ENCODE peak calls at places on chromosomes 12 and 14, in eight cellular contexts. One of them, this sample, is unnamed. For H3K4me1, the result is how much of the 10 kb centered on the place peaks cover.

GRCh38 chr12:122852336-122853275 is 17.3 kb downstream of the HIP1R start:
- DNase-seq in left ventricle myocardium inferior: no peak
- DNase-seq in thyroid gland: peak
- DNase-seq in pancreas: peak
- DNase-seq in lung: no peak
- DNase-seq in testis: peak
- DNase-seq in trophoblast cell: no peak
- DNase-seq in Karpas-422: no peak
- DNase-seq in this sample: no peak

GRCh38 chr14:64788706-64789105 is 84.5 kb downstream of the PLEKHG3 start:
- DNase-seq in left ventricle myocardium inferior: no peak
- DNase-seq in thyroid gland: peak
- DNase-seq in pancreas: no peak
- DNase-seq in lung: no peak
- DNase-seq in testis: no peak
- DNase-seq in trophoblast cell: no peak
- DNase-seq in Karpas-422: no peak
- DNase-seq in this sample: no peak

GRCh38 chr14:23829736-23830474 is 123.7 kb upstream of the DHRS4 start:
- DNase-seq in left ventricle myocardium inferior: no peak
- DNase-seq in thyroid gland: no peak
- DNase-seq in pancreas: no peak
- DNase-seq in lung: no peak
- DNase-seq in testis: no peak
- DNase-seq in trophoblast cell: peak
- DNase-seq in Karpas-422: no peak
- DNase-seq in this sample: no peak

GRCh38 chr12:57763881-57764661 is 2.8 kb downstream of the CYP27B1 start:
- DNase-seq in left ventricle myocardium inferior: no peak
- DNase-seq in thyroid gland: no peak
- DNase-seq in pancreas: no peak
- DNase-seq in lung: no peak
- DNase-seq in testis: no peak
- DNase-seq in trophoblast cell: no peak
- DNase-seq in Karpas-422: no peak
- DNase-seq in this sample: no peak

GRCh38 chr12:13170892-13171490 is 25.5 kb upstream of the EMP1 start:
- DNase-seq in left ventricle myocardium inferior: no peak
- DNase-seq in thyroid gland: no peak
- DNase-seq in pancreas: no peak
- DNase-seq in lung: peak
- DNase-seq in testis: no peak
- DNase-seq in trophoblast cell: no peak
- DNase-seq in Karpas-422: no peak
- DNase-seq in this sample: no peak

GRCh38 chr14:20690848-20691640 is 2.5 kb downstream of the ANG start:
- DNase-seq in left ventricle myocardium inferior: no peak
- DNase-seq in thyroid gland: peak
- DNase-seq in pancreas: no peak
- DNase-seq in lung: peak
- DNase-seq in testis: peak
- DNase-seq in trophoblast cell: peak
- DNase-seq in Karpas-422: peak
- DNase-seq in this sample: peak

GRCh38 chr12:109767991-109768900 is 54.6 kb downstream of the FAM222A start:
- DNase-seq in left ventricle myocardium inferior: no peak
- DNase-seq in thyroid gland: no peak
- DNase-seq in pancreas: no peak
- DNase-seq in lung: no peak
- DNase-seq in testis: no peak
- DNase-seq in trophoblast cell: no peak
- DNase-seq in Karpas-422: no peak
- DNase-seq in this sample: no peak

GRCh38 chr14:98754343-98755025 is 517.5 kb downstream of the BCL11B start:
- DNase-seq in left ventricle myocardium inferior: no peak
- DNase-seq in thyroid gland: no peak
- DNase-seq in pancreas: no peak
- DNase-seq in lung: peak
- DNase-seq in testis: no peak
- DNase-seq in trophoblast cell: no peak
- DNase-seq in Karpas-422: no peak
- DNase-seq in this sample: no peak

GRCh38 chr14:75242546-75243273 is 35.9 kb upstream of the FOS start:
- DNase-seq in left ventricle myocardium inferior: peak
- DNase-seq in thyroid gland: peak
- DNase-seq in pancreas: no peak
- DNase-seq in lung: no peak
- DNase-seq in testis: peak
- DNase-seq in trophoblast cell: no peak
- DNase-seq in Karpas-422: no peak
- DNase-seq in this sample: no peak

GRCh38 chr12:93784339-93785086 is 107.3 kb downstream of the CRADD start:
- DNase-seq in left ventricle myocardium inferior: peak
- DNase-seq in thyroid gland: peak
- DNase-seq in pancreas: no peak
- DNase-seq in lung: no peak
- DNase-seq in testis: peak
- DNase-seq in trophoblast cell: peak
- DNase-seq in Karpas-422: no peak
- DNase-seq in this sample: peak

GRCh38 chr14:29558516-29558915 is 369.1 kb downstream of the PRKD1 start:
- DNase-seq in left ventricle myocardium inferior: no peak
- DNase-seq in thyroid gland: no peak
- DNase-seq in pancreas: no peak
- DNase-seq in lung: no peak
- DNase-seq in testis: no peak
- DNase-seq in trophoblast cell: no peak
- DNase-seq in Karpas-422: no peak
- DNase-seq in this sample: no peak

GRCh38 chr14:95500201-95500681 is 16.2 kb downstream of the SYNE3 start:
- DNase-seq in left ventricle myocardium inferior: no peak
- DNase-seq in thyroid gland: no peak
- DNase-seq in pancreas: no peak
- DNase-seq in lung: no peak
- DNase-seq in testis: peak
- DNase-seq in trophoblast cell: no peak
- DNase-seq in Karpas-422: no peak
- DNase-seq in this sample: no peak

GRCh38 chr12:29552324-29552927 is 54.9 kb upstream of the OVCH1 start:
- DNase-seq in left ventricle myocardium inferior: peak
- DNase-seq in thyroid gland: peak
- DNase-seq in pancreas: peak
- DNase-seq in lung: peak
- DNase-seq in testis: peak
- DNase-seq in trophoblast cell: peak
- DNase-seq in Karpas-422: peak
- DNase-seq in this sample: peak

GRCh38 chr12:101698782-101699347 is 1.4 kb downstream of the CHPT1 start:
- DNase-seq in left ventricle myocardium inferior: no peak
- DNase-seq in thyroid gland: peak
- DNase-seq in pancreas: no peak
- DNase-seq in lung: no peak
- DNase-seq in testis: no peak
- DNase-seq in trophoblast cell: no peak
- DNase-seq in Karpas-422: no peak
- DNase-seq in this sample: no peak
- H3K4me3 ChIP-seq in left ventricle myocardium inferior: peak
- H3K4me3 ChIP-seq in thyroid gland: no peak
- H3K4me3 ChIP-seq in pancreas: peak
- H3K4me3 ChIP-seq in lung: no peak
- H3K4me3 ChIP-seq in testis: peak
- H3K4me3 ChIP-seq in trophoblast cell: no peak
- H3K4me3 ChIP-seq in Karpas-422: no peak
- H3K4me3 ChIP-seq in this sample: peak

DNA sequence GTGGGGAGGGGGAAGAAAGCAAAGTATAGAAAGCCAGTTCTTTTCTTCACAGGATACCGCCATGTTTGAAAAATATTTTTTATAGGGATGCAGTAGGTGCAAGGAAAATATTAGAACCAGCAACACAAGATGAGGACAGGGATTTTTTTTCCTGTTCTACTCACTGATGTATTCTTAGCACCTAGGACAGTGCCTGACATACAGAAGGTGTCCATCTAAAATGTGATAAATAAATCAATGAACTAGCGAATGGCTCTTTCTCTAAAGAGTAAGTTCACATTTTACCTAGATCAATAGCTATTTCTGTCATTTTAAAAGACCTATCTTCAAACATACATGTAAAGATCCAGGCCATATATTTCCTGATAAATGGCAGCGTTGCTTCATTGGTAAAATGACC is 18.8 kb downstream of the EGLN3 start:
- DNase-seq in left ventricle myocardium inferior: no peak
- DNase-seq in thyroid gland: no peak
- DNase-seq in pancreas: no peak
- DNase-seq in lung: no peak
- DNase-seq in testis: no peak
- DNase-seq in trophoblast cell: no peak
- DNase-seq in Karpas-422: no peak
- DNase-seq in this sample: no peak
- H3K4me1 ChIP-seq in left ventricle myocardium inferior: half or more
- H3K4me1 ChIP-seq in thyroid gland: under half
- H3K4me1 ChIP-seq in pancreas: under half
- H3K4me1 ChIP-seq in lung: under half
- H3K4me1 ChIP-seq in testis: under half
- H3K4me1 ChIP-seq in trophoblast cell: under half
- H3K4me1 ChIP-seq in Karpas-422: under half
- H3K4me1 ChIP-seq in this sample: under half

GRCh38 chr12:90295858-90296257 is 587.2 kb upstream of the ATP2B1 start:
- DNase-seq in left ventricle myocardium inferior: no peak
- DNase-seq in thyroid gland: no peak
- DNase-seq in pancreas: no peak
- DNase-seq in lung: no peak
- DNase-seq in testis: no peak
- DNase-seq in trophoblast cell: no peak
- DNase-seq in Karpas-422: no peak
- DNase-seq in this sample: no peak

GRCh38 chr12:90299121-90299520 is 590.5 kb upstream of the ATP2B1 start:
- DNase-seq in left ventricle myocardium inferior: no peak
- DNase-seq in thyroid gland: no peak
- DNase-seq in pancreas: no peak
- DNase-seq in lung: no peak
- DNase-seq in testis: no peak
- DNase-seq in trophoblast cell: no peak
- DNase-seq in Karpas-422: no peak
- DNase-seq in this sample: peak

GRCh38 chr12:90301095-90301494 is 592.5 kb upstream of the ATP2B1 start:
- DNase-seq in left ventricle myocardium inferior: no peak
- DNase-seq in thyroid gland: no peak
- DNase-seq in pancreas: no peak
- DNase-seq in lung: no peak
- DNase-seq in testis: no peak
- DNase-seq in trophoblast cell: no peak
- DNase-seq in Karpas-422: no peak
- DNase-seq in this sample: no peak

GRCh38 chr12:90301734-90302133 is 593.1 kb upstream of the ATP2B1 start:
- DNase-seq in left ventricle myocardium inferior: no peak
- DNase-seq in thyroid gland: no peak
- DNase-seq in pancreas: no peak
- DNase-seq in lung: no peak
- DNase-seq in testis: no peak
- DNase-seq in trophoblast cell: no peak
- DNase-seq in Karpas-422: no peak
- DNase-seq in this sample: no peak

GRCh38 chr12:90298289-90298948 is 589.8 kb upstream of the ATP2B1 start:
- DNase-seq in left ventricle myocardium inferior: no peak
- DNase-seq in thyroid gland: no peak
- DNase-seq in pancreas: no peak
- DNase-seq in lung: no peak
- DNase-seq in testis: no peak
- DNase-seq in trophoblast cell: no peak
- DNase-seq in Karpas-422: no peak
- DNase-seq in this sample: no peak
- H3K4me3 ChIP-seq in left ventricle myocardium inferior: no peak
- H3K4me3 ChIP-seq in thyroid gland: no peak
- H3K4me3 ChIP-seq in pancreas: no peak
- H3K4me3 ChIP-seq in lung: no peak
- H3K4me3 ChIP-seq in testis: no peak
- H3K4me3 ChIP-seq in trophoblast cell: no peak
- H3K4me3 ChIP-seq in Karpas-422: no peak
- H3K4me3 ChIP-seq in this sample: no peak

GRCh38 chr14:61704554-61704953 is 9.2 kb downstream of the HIF1A start:
- DNase-seq in left ventricle myocardium inferior: no peak
- DNase-seq in thyroid gland: no peak
- DNase-seq in pancreas: no peak
- DNase-seq in lung: no peak
- DNase-seq in testis: no peak
- DNase-seq in trophoblast cell: no peak
- DNase-seq in Karpas-422: no peak
- DNase-seq in this sample: no peak

GRCh38 chr14:61705017-61705416 is 9.7 kb downstream of the HIF1A start:
- DNase-seq in left ventricle myocardium inferior: no peak
- DNase-seq in thyroid gland: no peak
- DNase-seq in pancreas: no peak
- DNase-seq in lung: no peak
- DNase-seq in testis: no peak
- DNase-seq in trophoblast cell: no peak
- DNase-seq in Karpas-422: no peak
- DNase-seq in this sample: no peak

GRCh38 chr14:61701946-61702345 is 6.6 kb downstream of the HIF1A start:
- DNase-seq in left ventricle myocardium inferior: no peak
- DNase-seq in thyroid gland: no peak
- DNase-seq in pancreas: no peak
- DNase-seq in lung: no peak
- DNase-seq in testis: no peak
- DNase-seq in trophoblast cell: no peak
- DNase-seq in Karpas-422: no peak
- DNase-seq in this sample: no peak

GRCh38 chr14:61706096-61706690 is 10.9 kb downstream of the HIF1A start:
- DNase-seq in left ventricle myocardium inferior: no peak
- DNase-seq in thyroid gland: no peak
- DNase-seq in pancreas: no peak
- DNase-seq in lung: no peak
- DNase-seq in testis: no peak
- DNase-seq in trophoblast cell: no peak
- DNase-seq in Karpas-422: no peak
- DNase-seq in this sample: no peak

DNA sequence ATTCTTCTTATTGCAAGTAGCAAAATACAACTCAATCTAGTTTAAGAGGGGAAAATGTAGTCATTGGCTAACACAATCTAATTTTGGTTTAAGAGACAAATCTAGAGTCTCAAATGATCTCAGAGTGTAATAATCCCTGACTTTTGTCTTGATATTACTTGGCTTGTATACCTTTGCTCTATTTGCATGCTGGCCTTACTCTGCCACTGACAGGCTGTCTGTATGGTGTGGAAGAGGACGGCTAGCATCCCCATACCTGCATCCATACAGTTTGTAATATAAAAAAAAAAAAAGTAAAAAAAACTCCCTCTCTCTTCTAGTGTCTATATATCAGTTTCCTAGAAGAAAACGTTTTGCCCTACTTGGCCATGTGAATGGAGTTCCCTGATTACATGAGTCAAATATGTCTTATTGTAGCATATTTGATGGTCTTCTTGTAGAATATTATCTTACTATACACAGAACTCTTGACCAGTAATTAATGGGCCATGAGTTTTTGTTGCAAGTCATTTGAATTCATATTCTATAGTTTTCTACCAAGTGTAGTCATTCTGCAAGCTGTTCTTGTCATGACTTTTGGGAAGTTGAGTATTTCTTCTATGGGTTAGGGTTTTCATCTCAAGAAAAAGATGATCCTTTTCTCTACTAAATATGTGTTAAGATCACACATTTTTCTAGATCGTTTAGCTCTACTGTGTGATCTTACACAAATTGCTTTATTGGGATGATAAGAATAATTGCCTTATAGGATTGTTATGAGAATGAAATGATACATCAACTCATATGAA is 8.2 kb downstream of the HIF1A start:
- DNase-seq in left ventricle myocardium inferior: no peak
- DNase-seq in thyroid gland: no peak
- DNase-seq in pancreas: no peak
- DNase-seq in lung: no peak
- DNase-seq in testis: no peak
- DNase-seq in trophoblast cell: no peak
- DNase-seq in Karpas-422: peak
- DNase-seq in this sample: no peak
- H3K4me1 ChIP-seq in left ventricle myocardium inferior: half or more
- H3K4me1 ChIP-seq in thyroid gland: under half
- H3K4me1 ChIP-seq in pancreas: under half
- H3K4me1 ChIP-seq in lung: under half
- H3K4me1 ChIP-seq in testis: under half
- H3K4me1 ChIP-seq in trophoblast cell: under half
- H3K4me1 ChIP-seq in Karpas-422: half or more
- H3K4me1 ChIP-seq in this sample: half or more